ENCODE peak calls at places on chromosomes 16 and 17, in ten cellular contexts. One of them, this sample, is unnamed.

GRCh38 chr17:82228842-82229685 is at the start of gene SLC16A3:
- DNase-seq in C1 segment of cervical spinal cord: peak
- DNase-seq in LoVo: peak
- DNase-seq in EL: peak
- DNase-seq in cardiac fibroblast: peak
- DNase-seq in ELR: peak
- DNase-seq in NCI-H1417: no peak
- DNase-seq in NCI-H748 treated with DMSO at 0.1 percent for 48 hours: no peak
- DNase-seq in HTR-8/SVneo: peak
- DNase-seq in ureter: peak
- DNase-seq in this sample: no peak

GRCh38 chr16:19687279-19687678 is 30.7 kb downstream of the KNOP1 start:
- DNase-seq in LoVo: no peak
- DNase-seq in ureter: no peak
- DNase-seq in ELR: no peak
- DNase-seq in cardiac fibroblast: no peak
- DNase-seq in EL: no peak
- DNase-seq in NCI-H748 treated with DMSO at 0.1 percent for 48 hours: no peak
- DNase-seq in NCI-H1417: no peak
- DNase-seq in C1 segment of cervical spinal cord: no peak
- DNase-seq in HTR-8/SVneo: no peak
- DNase-seq in this sample: no peak

GRCh38 chr17:71188811-71189492 is 931.9 kb upstream of the SOX9 start:
- DNase-seq in EL: peak
- DNase-seq in LoVo: peak
- DNase-seq in C1 segment of cervical spinal cord: no peak
- DNase-seq in NCI-H1417: no peak
- DNase-seq in NCI-H748 treated with DMSO at 0.1 percent for 48 hours: no peak
- DNase-seq in HTR-8/SVneo: peak
- DNase-seq in ELR: peak
- DNase-seq in ureter: no peak
- DNase-seq in cardiac fibroblast: peak
- DNase-seq in this sample: no peak

GRCh38 chr17:17623904-17624303 is 32.4 kb upstream of the PEMT start:
- DNase-seq in EL: no peak
- DNase-seq in ureter: no peak
- DNase-seq in C1 segment of cervical spinal cord: no peak
- DNase-seq in ELR: no peak
- DNase-seq in NCI-H1417: no peak
- DNase-seq in NCI-H748 treated with DMSO at 0.1 percent for 48 hours: no peak
- DNase-seq in cardiac fibroblast: no peak
- DNase-seq in LoVo: no peak
- DNase-seq in HTR-8/SVneo: no peak
- DNase-seq in this sample: no peak

GRCh38 chr17:79769596-79770520 is 8.1 kb upstream of the CBX2 start:
- DNase-seq in ELR: no peak
- DNase-seq in LoVo: no peak
- DNase-seq in NCI-H1417: no peak
- DNase-seq in HTR-8/SVneo: no peak
- DNase-seq in cardiac fibroblast: no peak
- DNase-seq in C1 segment of cervical spinal cord: no peak
- DNase-seq in EL: no peak
- DNase-seq in ureter: no peak
- DNase-seq in NCI-H748 treated with DMSO at 0.1 percent for 48 hours: no peak
- DNase-seq in this sample: no peak

GRCh38 chr17:68197091-68197996 is 50.5 kb upstream of the AMZ2 start:
- DNase-seq in EL: no peak
- DNase-seq in C1 segment of cervical spinal cord: no peak
- DNase-seq in cardiac fibroblast: no peak
- DNase-seq in LoVo: no peak
- DNase-seq in NCI-H1417: peak
- DNase-seq in HTR-8/SVneo: no peak
- DNase-seq in ELR: no peak
- DNase-seq in NCI-H748 treated with DMSO at 0.1 percent for 48 hours: no peak
- DNase-seq in ureter: no peak
- DNase-seq in this sample: no peak

GRCh38 chr17:1399366-1399678 is 700 bp downstream of the YWHAE start:
- DNase-seq in ureter: peak
- DNase-seq in HTR-8/SVneo: no peak
- DNase-seq in LoVo: peak
- DNase-seq in cardiac fibroblast: no peak
- DNase-seq in NCI-H1417: no peak
- DNase-seq in C1 segment of cervical spinal cord: no peak
- DNase-seq in NCI-H748 treated with DMSO at 0.1 percent for 48 hours: no peak
- DNase-seq in EL: no peak
- DNase-seq in ELR: no peak
- DNase-seq in this sample: no peak

GRCh38 chr16:29680180-29680598 is 1.2 kb downstream of the QPRT start:
- DNase-seq in ureter: no peak
- DNase-seq in LoVo: no peak
- DNase-seq in NCI-H1417: no peak
- DNase-seq in EL: no peak
- DNase-seq in HTR-8/SVneo: no peak
- DNase-seq in ELR: no peak
- DNase-seq in NCI-H748 treated with DMSO at 0.1 percent for 48 hours: no peak
- DNase-seq in cardiac fibroblast: no peak
- DNase-seq in C1 segment of cervical spinal cord: no peak
- DNase-seq in this sample: no peak

GRCh38 chr17:49746791-49747490 is 17.0 kb downstream of the FAM117A start:
- DNase-seq in cardiac fibroblast: no peak
- DNase-seq in LoVo: no peak
- DNase-seq in EL: no peak
- DNase-seq in C1 segment of cervical spinal cord: no peak
- DNase-seq in NCI-H748 treated with DMSO at 0.1 percent for 48 hours: no peak
- DNase-seq in NCI-H1417: peak
- DNase-seq in ureter: no peak
- DNase-seq in HTR-8/SVneo: no peak
- DNase-seq in ELR: no peak
- DNase-seq in this sample: no peak

GRCh38 chr17:4448197-4448980 is 14.6 kb downstream of the SPNS3 start:
- DNase-seq in EL: no peak
- DNase-seq in ureter: no peak
- DNase-seq in LoVo: no peak
- DNase-seq in ELR: no peak
- DNase-seq in cardiac fibroblast: no peak
- DNase-seq in C1 segment of cervical spinal cord: no peak
- DNase-seq in NCI-H748 treated with DMSO at 0.1 percent for 48 hours: no peak
- DNase-seq in NCI-H1417: no peak
- DNase-seq in HTR-8/SVneo: no peak
- DNase-seq in this sample: no peak

GRCh38 chr17:57295526-57296023 is 39.3 kb downstream of the MSI2 start:
- DNase-seq in HTR-8/SVneo: peak
- DNase-seq in NCI-H1417: no peak
- DNase-seq in cardiac fibroblast: no peak
- DNase-seq in C1 segment of cervical spinal cord: no peak
- DNase-seq in ureter: no peak
- DNase-seq in NCI-H748 treated with DMSO at 0.1 percent for 48 hours: peak
- DNase-seq in LoVo: peak
- DNase-seq in ELR: peak
- DNase-seq in EL: peak
- DNase-seq in this sample: no peak

GRCh38 chr17:6327007-6327406 is 107.9 kb downstream of the AIPL1 start:
- DNase-seq in NCI-H748 treated with DMSO at 0.1 percent for 48 hours: no peak
- DNase-seq in EL: no peak
- DNase-seq in LoVo: no peak
- DNase-seq in HTR-8/SVneo: no peak
- DNase-seq in NCI-H1417: no peak
- DNase-seq in cardiac fibroblast: no peak
- DNase-seq in ureter: no peak
- DNase-seq in C1 segment of cervical spinal cord: no peak
- DNase-seq in ELR: no peak
- DNase-seq in this sample: no peak

GRCh38 chr16:86508028-86508946 is 2.0 kb upstream of the FOXF1 start:
- DNase-seq in NCI-H748 treated with DMSO at 0.1 percent for 48 hours: no peak
- DNase-seq in ELR: peak
- DNase-seq in NCI-H1417: no peak
- DNase-seq in C1 segment of cervical spinal cord: no peak
- DNase-seq in ureter: no peak
- DNase-seq in HTR-8/SVneo: no peak
- DNase-seq in EL: peak
- DNase-seq in cardiac fibroblast: peak
- DNase-seq in LoVo: no peak
- DNase-seq in this sample: no peak